ENCODE peak calls at places on chromosomes 7 and 10, in five cellular contexts. P is stimulated activated CD4-positive, alpha-beta T cell treated with anti-CD3 and anti-CD28 coated beads, Interleukin-15, amount 100 ng/mL, for 1 hour; I is DMS153; N is WTC11; F is GM23248. S is an unnamed sample.

GRCh38 chr7:2038876-2039728 is 193.6 kb downstream of the MAD1L1 start:
- DNase-seq in I (no peak), P (no peak), N (peak; percentile 4), F (no peak), S (no peak)

GRCh38 chr10:12350167-12350872 is 973 bp downstream of the CAMK1D start:
- DNase-seq in N (peak; percentile 22), P (peak; percentile 21), I (no peak), F (peak; percentile 54), S (no peak)

GRCh38 chr10:61438141-61438984 is 14.8 kb downstream of the TMEM26 start:
- DNase-seq in N (no peak), F (peak; percentile 6), P (no peak), I (no peak), S (no peak)

GRCh38 chr10:5559642-5560141 is 34.9 kb downstream of the CALML3 start:
- DNase-seq in N (no peak), I (no peak), F (peak; percentile 86), P (no peak), S (no peak)

GRCh38 chr7:121167971-121168370 is 160.8 kb upstream of the WNT16 start:
- DNase-seq in I (no peak), N (no peak), F (no peak), P (no peak), S (no peak)

GRCh38 chr7:77538186-77538907 is 1.3 kb downstream of the PTPN12 start:
- DNase-seq in P (no peak), N (peak; percentile 69), I (peak; percentile 74), F (peak; percentile 97), S (peak; percentile 71)

GRCh38 chr7:74334026-74334425 is 44.8 kb downstream of the CLIP2 start:
- DNase-seq in F (peak; percentile 83), P (no peak), N (no peak), I (no peak), S (no peak)

GRCh38 chr7:100602889-100603696 is 930 bp downstream of the PCOLCE start:
- DNase-seq in I (no peak), N (peak; percentile 87), F (peak; percentile 86), P (no peak), S (no peak)

GRCh38 chr7:131238260-131238940 is 89.3 kb upstream of the MKLN1 start:
- DNase-seq in N (no peak), I (no peak), P (no peak), F (peak; percentile 84), S (peak; percentile 5)

GRCh38 chr10:96268341-96268909 is 2.9 kb downstream of the BLNK start:
- DNase-seq in F (no peak), I (no peak), P (no peak), N (no peak), S (no peak)

GRCh38 chr7:112157072-112157471 is 49.1 kb downstream of the DOCK4 start:
- DNase-seq in N (no peak), F (peak; percentile 84), P (no peak), I (peak; percentile 17), S (no peak)

GRCh38 chr7:123502216-123502615 is 32.2 kb downstream of the IQUB start:
- DNase-seq in I (no peak), N (no peak), P (no peak), F (no peak), S (no peak)

GRCh38 chr10:26391701-26392695 is 46.1 kb upstream of the APBB1IP start:
- DNase-seq in F (no peak), N (peak; percentile 51), I (no peak), P (no peak), S (no peak)

GRCh38 chr10:90742189-90742588 is 115.7 kb downstream of the HTR7 start:
- DNase-seq in P (no peak), F (peak; percentile 73), N (no peak), I (no peak), S (no peak)

GRCh38 chr7:138602456-138602855 is 98.7 kb downstream of the SVOPL start:
- DNase-seq in F (no peak), P (no peak), N (no peak), I (no peak), S (no peak)

GRCh38 chr7:152411389-152411788 is 24.4 kb downstream of the KMT2C start:
- DNase-seq in I (no peak), N (no peak), P (no peak), F (no peak), S (no peak)

GRCh38 chr7:42876182-42877068 is 35.4 kb downstream of the C7orf25 start:
- DNase-seq in P (no peak), I (peak; percentile 14), N (peak; percentile 74), F (peak; percentile 78), S (peak; percentile 83)

GRCh38 chr10:69104994-69105790 is 17.3 kb downstream of the SRGN start:
- DNase-seq in N (no peak), P (no peak), I (no peak), F (no peak), S (no peak)

GRCh38 chr10:28320799-28321198 is 17.9 kb upstream of the MPP7 start:
- DNase-seq in P (no peak), F (no peak), N (no peak), I (no peak), S (no peak)

GRCh38 chr10:86664370-86665217 is 3.7 kb upstream of the LDB3 start:
- DNase-seq in P (no peak), F (no peak), N (no peak), I (no peak), S (no peak)

GRCh38 chr7:72546586-72546985 is 134.4 kb upstream of the CALN1 start:
- DNase-seq in I (no peak), F (no peak), N (no peak), P (no peak), S (no peak)

GRCh38 chr10:21048086-21048485 is 151.0 kb upstream of the NEBL start:
- DNase-seq in P (no peak), N (no peak), I (no peak), F (no peak), S (no peak)

GRCh38 chr10:118809372-118809695 is 54.6 kb upstream of the CACUL1 start:
- DNase-seq in P (no peak), I (no peak), N (no peak), F (no peak), S (no peak)

GRCh38 chr10:35565602-35566061 is 39.5 kb upstream of the GJD4 start:
- DNase-seq in I (no peak), F (peak; percentile 62), P (no peak), N (no peak), S (no peak)

GRCh38 chr10:18988338-18988737 is 60.3 kb upstream of the MALRD1 start:
- DNase-seq in N (no peak), F (no peak), P (no peak), I (no peak), S (no peak)

GRCh38 chr7:20484366-20484765 is 131.1 kb upstream of the ABCB5 start:
- DNase-seq in P (no peak), N (no peak), F (no peak), I (no peak), S (no peak)

GRCh38 chr10:374354-374753 is 239.1 kb downstream of the ZMYND11 start:
- DNase-seq in F (no peak), I (no peak), P (no peak), N (no peak), S (no peak)

GRCh38 chr10:35874326-35875070 is 232.4 kb upstream of the FZD8 start:
- DNase-seq in I (no peak), P (no peak), N (no peak), F (no peak), S (no peak)

GRCh38 chr10:127123626-127124025 is 72.8 kb downstream of the INSYN2A start:
- DNase-seq in N (no peak), I (no peak), F (no peak), P (no peak), S (no peak)

GRCh38 chr7:24755541-24756416 is 1.5 kb downstream of the GSDME start:
- DNase-seq in F (peak; percentile 58), P (no peak), N (no peak), I (no peak), S (no peak)

GRCh38 chr10:5508161-5508604 is 8.8 kb upstream of the CALML5 start:
- DNase-seq in N (no peak), I (no peak), F (no peak), P (no peak), S (no peak)

GRCh38 chr7:24505968-24506367 is 67.3 kb upstream of the PALS2 start:
- DNase-seq in P (no peak), F (no peak), N (no peak), I (no peak), S (no peak)

GRCh38 chr7:33824911-33825459 is 80.4 kb upstream of the BMPER start:
- DNase-seq in I (no peak), N (no peak), P (no peak), F (no peak), S (no peak)

S was measured in Calu3.